ENCODE peak calls at places on chromosomes 4 and X, in four cellular contexts. N, X, U and P are unnamed samples.

GRCh38 chrX:108250654-108251579 is 159.3 kb downstream of the ATG4A start:
- DNase-seq in N (no peak), X (no peak), U (no peak), P (no peak)

GRCh38 chr4:108540536-108540935 is 79.8 kb upstream of the RPL34 start:
- DNase-seq in N (no peak), X (no peak), U (no peak), P (no peak)

GRCh38 chrX:14936561-14936960 is 63.3 kb downstream of the MOSPD2 start:
- DNase-seq in N (no peak), X (no peak), U (peak; percentile 10), P (no peak)

GRCh38 chrX:65697915-65698796 is 30.7 kb downstream of the MSN start:
- DNase-seq in N (peak; percentile 88), X (no peak), U (peak; percentile 34), P (peak; percentile 28)

GRCh38 chrX:139141370-139141769 is 389.2 kb upstream of the F9 start:
- DNase-seq in N (no peak), X (no peak), U (no peak), P (no peak)

GRCh38 chrX:121160987-121161386 is 113.6 kb downstream of the GLUD2 start:
- DNase-seq in N (no peak), X (no peak), U (peak; percentile 17), P (no peak)

GRCh38 chr4:54066718-54067129 is 2.3 kb upstream of the CHIC2 start:
- DNase-seq in N (no peak), X (no peak), U (no peak), P (no peak)

GRCh38 chr4:141731481-141731880 is 95.1 kb downstream of the IL15 start:
- DNase-seq in N (no peak), X (no peak), U (no peak), P (no peak)

GRCh38 chr4:36255575-36255974 is 11.3 kb upstream of the ARAP2 start:
- DNase-seq in N (peak; percentile 27), X (no peak), U (peak; percentile 42), P (no peak)

GRCh38 chr4:7462509-7462971 is 27.8 kb upstream of the PSAPL1 start:
- DNase-seq in N (peak; percentile 25), X (peak; percentile 32), U (no peak), P (no peak)

GRCh38 chrX:46543441-46543840 is 1.8 kb downstream of the ZNF674 start:
- DNase-seq in N (no peak), X (no peak), U (no peak), P (no peak)

GRCh38 chrX:38999099-38999498 is 197.8 kb downstream of the MID1IP1 start:
- DNase-seq in N (no peak), X (no peak), U (no peak), P (no peak)

GRCh38 chr4:153521995-153522799 is 56.0 kb downstream of the TMEM131L start:
- DNase-seq in N (no peak), X (no peak), U (no peak), P (no peak)

GRCh38 chr4:147480891-147481576 is at the start of gene EDNRA:
- DNase-seq in N (peak; percentile 22), X (peak; percentile 48), U (no peak), P (no peak)

GRCh38 chr4:1201851-1202525 is 29.6 kb upstream of the SPON2 start:
- DNase-seq in N (peak; percentile 85), X (peak; percentile 47), U (no peak), P (peak; percentile 31)

GRCh38 chr4:67568820-67569219 is 10.3 kb downstream of the STAP1 start:
- DNase-seq in N (no peak), X (no peak), U (no peak), P (no peak)

GRCh38 chrX:68232206-68232605 is 201.1 kb downstream of the OPHN1 start:
- DNase-seq in N (no peak), X (no peak), U (no peak), P (no peak)

GRCh38 chrX:781216-782211 is 150.9 kb downstream of the SHOX start:
- DNase-seq in N (no peak), X (no peak), U (no peak), P (no peak)

GRCh38 chrX:73214366-73215094 is at the start of gene NAP1L2:
- DNase-seq in N (peak; percentile 40), X (peak; percentile 37), U (peak; percentile 23), P (no peak)

GRCh38 chrX:133413218-133413925 is 1.9 kb downstream of the GPC4 start:
- DNase-seq in N (no peak), X (peak; percentile 62), U (no peak), P (no peak)

GRCh38 chrX:12702509-12703091 is 88.6 kb upstream of the PRPS2 start:
- DNase-seq in N (no peak), X (no peak), U (no peak), P (no peak)

GRCh38 chrX:9728271-9728670 is 37.4 kb downstream of the GPR143 start:
- DNase-seq in N (no peak), X (no peak), U (no peak), P (no peak)

GRCh38 chr4:120007171-120007894 is 59.3 kb downstream of the MAD2L1 start:
- DNase-seq in N (no peak), X (no peak), U (no peak), P (no peak)

GRCh38 chr4:184536070-184536880 is 61.9 kb upstream of the IRF2 start:
- DNase-seq in N (no peak), X (no peak), U (no peak), P (no peak)

GRCh38 chrX:139448996-139449395 is 81.5 kb upstream of the F9 start:
- DNase-seq in N (no peak), X (no peak), U (no peak), P (no peak)

GRCh38 chr4:130336585-130337217 is 1240.7 kb downstream of the C4orf33 start:
- DNase-seq in N (no peak), X (no peak), U (no peak), P (no peak)

GRCh38 chrX:53716328-53717088 is 30.0 kb upstream of the HUWE1 start:
- DNase-seq in N (no peak), X (no peak), U (no peak), P (no peak)

GRCh38 chr4:60657041-60657440 is 543.1 kb upstream of the ADGRL3 start:
- DNase-seq in N (no peak), X (no peak), U (no peak), P (no peak)

GRCh38 chrX:8323356-8323755 is 141.3 kb upstream of the VCX3B start:
- DNase-seq in N (no peak), X (peak; percentile 22), U (no peak), P (no peak)

GRCh38 chr4:56656346-56656643 is 24.8 kb downstream of the HOPX start:
- DNase-seq in N (peak; percentile 34), X (peak; percentile 54), U (peak; percentile 48), P (no peak)
- TF ChIP-seq CTCF in N (peak; percentile 3), X (no peak), U (peak; percentile 17), P (no peak)

GRCh38 chr4:11949355-11949754 is 520.7 kb upstream of the HS3ST1 start:
- DNase-seq in N (no peak), X (no peak), U (no peak), P (no peak)

GRCh38 chr4:11954093-11954492 is 525.4 kb upstream of the HS3ST1 start:
- DNase-seq in N (no peak), X (no peak), U (no peak), P (no peak)
- TF ChIP-seq CTCF in N (peak; percentile 41), X (no peak), U (no peak), P (no peak)

GRCh38 chrX:135923353-135923752 is 29.8 kb downstream of the SAGE1 start:
- DNase-seq in N (no peak), X (no peak), U (no peak), P (no peak)
- TF ChIP-seq CTCF in N (no peak), X (no peak), U (peak; percentile 14), P (no peak)

GRCh38 chrX:86910602-86911311 is 606.8 kb upstream of the KLHL4 start:
- DNase-seq in N (no peak), X (no peak), U (no peak), P (no peak)

GRCh38 chrX:86917959-86918358 is 599.6 kb upstream of the KLHL4 start:
- DNase-seq in N (no peak), X (no peak), U (no peak), P (no peak)

GRCh38 chrX:86910027-86910426 is 607.6 kb upstream of the KLHL4 start:
- DNase-seq in N (no peak), X (no peak), U (no peak), P (no peak)

GRCh38 chrX:86914569-86914968 is 603.0 kb upstream of the KLHL4 start:
- DNase-seq in N (no peak), X (no peak), U (no peak), P (no peak)
- TF ChIP-seq CTCF in N (no peak), X (no peak), U (no peak), P (no peak)